ENCODE peak calls at places on chromosome 5, in eight cellular contexts. One of them, this sample, is unnamed.

GRCh38 chr5:168528521-168529360 is at the start of gene FBLL1:
- DNase-seq in transverse colon: no peak
- DNase-seq in epithelial cell of esophagus: peak
- DNase-seq in dorsolateral prefrontal cortex: peak
- DNase-seq in HFF-Myc: peak
- DNase-seq in breast epithelium: no peak
- DNase-seq in tibial nerve: no peak
- DNase-seq in AG09309: no peak
- DNase-seq in this sample: peak

GRCh38 chr5:8829322-8830029 is 716.4 kb downstream of the SEMA5A start:
- DNase-seq in epithelial cell of esophagus: peak
- DNase-seq in HFF-Myc: peak
- DNase-seq in AG09309: peak
- DNase-seq in dorsolateral prefrontal cortex: no peak
- DNase-seq in transverse colon: no peak
- DNase-seq in tibial nerve: no peak
- DNase-seq in breast epithelium: no peak
- DNase-seq in this sample: peak

GRCh38 chr5:646396-647201 is 34.5 kb downstream of the CEP72 start:
- DNase-seq in epithelial cell of esophagus: no peak
- DNase-seq in HFF-Myc: no peak
- DNase-seq in breast epithelium: no peak
- DNase-seq in AG09309: no peak
- DNase-seq in transverse colon: no peak
- DNase-seq in tibial nerve: no peak
- DNase-seq in dorsolateral prefrontal cortex: no peak
- DNase-seq in this sample: no peak

GRCh38 chr5:138490648-138491283 is 25.5 kb downstream of the EGR1 start:
- DNase-seq in tibial nerve: no peak
- DNase-seq in HFF-Myc: no peak
- DNase-seq in dorsolateral prefrontal cortex: no peak
- DNase-seq in transverse colon: no peak
- DNase-seq in breast epithelium: no peak
- DNase-seq in epithelial cell of esophagus: no peak
- DNase-seq in AG09309: no peak
- DNase-seq in this sample: no peak

GRCh38 chr5:139658928-139659667 is 10.9 kb downstream of the CXXC5 start:
- DNase-seq in epithelial cell of esophagus: peak
- DNase-seq in transverse colon: no peak
- DNase-seq in tibial nerve: no peak
- DNase-seq in dorsolateral prefrontal cortex: no peak
- DNase-seq in breast epithelium: no peak
- DNase-seq in HFF-Myc: no peak
- DNase-seq in AG09309: no peak
- DNase-seq in this sample: no peak

GRCh38 chr5:156479864-156480263 is 152.9 kb downstream of the SGCD start:
- DNase-seq in dorsolateral prefrontal cortex: no peak
- DNase-seq in AG09309: peak
- DNase-seq in transverse colon: no peak
- DNase-seq in breast epithelium: no peak
- DNase-seq in epithelial cell of esophagus: peak
- DNase-seq in HFF-Myc: no peak
- DNase-seq in tibial nerve: no peak
- DNase-seq in this sample: no peak

GRCh38 chr5:12848709-12849108 is 944.5 kb upstream of the CTNND2 start:
- DNase-seq in tibial nerve: no peak
- DNase-seq in transverse colon: no peak
- DNase-seq in breast epithelium: no peak
- DNase-seq in AG09309: no peak
- DNase-seq in HFF-Myc: no peak
- DNase-seq in epithelial cell of esophagus: peak
- DNase-seq in dorsolateral prefrontal cortex: no peak
- DNase-seq in this sample: no peak

GRCh38 chr5:129820-130219 is 37.9 kb downstream of the PLEKHG4B start:
- DNase-seq in transverse colon: no peak
- DNase-seq in dorsolateral prefrontal cortex: no peak
- DNase-seq in epithelial cell of esophagus: no peak
- DNase-seq in AG09309: peak
- DNase-seq in HFF-Myc: peak
- DNase-seq in breast epithelium: no peak
- DNase-seq in tibial nerve: no peak
- DNase-seq in this sample: peak

GRCh38 chr5:159316519-159317383 is 13.5 kb downstream of the IL12B start:
- DNase-seq in tibial nerve: no peak
- DNase-seq in breast epithelium: no peak
- DNase-seq in epithelial cell of esophagus: peak
- DNase-seq in AG09309: peak
- DNase-seq in dorsolateral prefrontal cortex: no peak
- DNase-seq in HFF-Myc: peak
- DNase-seq in transverse colon: peak
- DNase-seq in this sample: peak

GRCh38 chr5:111948517-111948916 is 191.5 kb upstream of the NREP start:
- DNase-seq in epithelial cell of esophagus: peak
- DNase-seq in HFF-Myc: peak
- DNase-seq in transverse colon: no peak
- DNase-seq in breast epithelium: no peak
- DNase-seq in dorsolateral prefrontal cortex: no peak
- DNase-seq in AG09309: peak
- DNase-seq in tibial nerve: no peak
- DNase-seq in this sample: peak

GRCh38 chr5:68333649-68334549 is 118.3 kb downstream of the PIK3R1 start:
- DNase-seq in breast epithelium: no peak
- DNase-seq in dorsolateral prefrontal cortex: no peak
- DNase-seq in transverse colon: no peak
- DNase-seq in AG09309: peak
- DNase-seq in tibial nerve: no peak
- DNase-seq in HFF-Myc: peak
- DNase-seq in epithelial cell of esophagus: peak
- DNase-seq in this sample: peak

DNA sequence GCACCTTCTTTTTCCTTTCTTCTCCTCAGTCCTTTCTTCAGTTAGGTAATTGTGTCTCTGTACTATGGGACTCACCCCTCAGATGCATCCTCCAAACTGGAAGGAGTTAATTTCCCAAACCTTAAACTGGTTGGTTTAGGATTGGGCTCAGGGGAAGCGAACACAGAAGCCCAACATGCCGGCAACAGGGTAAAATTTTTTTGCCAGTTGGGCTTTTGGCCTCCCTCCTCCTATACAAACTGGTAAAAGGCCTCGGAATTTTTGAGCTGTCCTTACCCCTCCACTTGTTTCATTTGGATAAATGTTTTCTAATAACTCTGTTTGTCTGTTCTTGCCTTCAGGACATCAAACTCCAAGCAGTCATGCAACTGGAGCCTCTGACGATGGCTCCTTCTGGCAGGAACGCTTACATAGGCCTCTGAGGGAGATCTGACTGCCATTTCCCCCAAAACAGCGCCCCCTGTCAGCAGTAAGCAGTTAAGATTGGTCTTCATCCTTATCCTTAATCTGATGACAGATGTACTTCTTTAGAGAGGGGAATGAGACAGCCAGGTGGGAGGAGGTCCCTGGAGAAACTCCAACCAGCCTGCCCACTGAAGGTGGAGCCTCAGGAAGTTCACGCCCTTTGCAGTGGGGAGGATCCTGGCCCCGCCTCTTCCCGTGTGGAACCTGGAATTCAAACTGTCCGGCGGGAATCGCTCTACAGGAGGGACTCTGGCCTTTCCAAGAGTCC is 57.8 kb upstream of the SPINK5 start:
- DNase-seq in breast epithelium: no peak
- DNase-seq in HFF-Myc: no peak
- DNase-seq in transverse colon: no peak
- DNase-seq in AG09309: no peak
- DNase-seq in tibial nerve: no peak
- DNase-seq in dorsolateral prefrontal cortex: no peak
- DNase-seq in epithelial cell of esophagus: no peak
- DNase-seq in this sample: no peak
- TF ChIP-seq CTCF in breast epithelium: no peak
- TF ChIP-seq CTCF in HFF-Myc: no peak
- TF ChIP-seq CTCF in transverse colon: no peak
- TF ChIP-seq CTCF in AG09309: no peak
- TF ChIP-seq CTCF in tibial nerve: no peak
- TF ChIP-seq CTCF in dorsolateral prefrontal cortex: no peak
- TF ChIP-seq CTCF in epithelial cell of esophagus: no peak
- TF ChIP-seq CTCF in this sample: no peak

GRCh38 chr5:38455797-38456330 is 100.6 kb downstream of the LIFR start:
- DNase-seq in HFF-Myc: no peak
- DNase-seq in AG09309: no peak
- DNase-seq in transverse colon: no peak
- DNase-seq in epithelial cell of esophagus: no peak
- DNase-seq in dorsolateral prefrontal cortex: no peak
- DNase-seq in breast epithelium: no peak
- DNase-seq in tibial nerve: no peak
- DNase-seq in this sample: no peak

GRCh38 chr5:38453921-38454320 is 102.5 kb downstream of the LIFR start:
- DNase-seq in transverse colon: no peak
- DNase-seq in AG09309: no peak
- DNase-seq in tibial nerve: no peak
- DNase-seq in HFF-Myc: no peak
- DNase-seq in breast epithelium: no peak
- DNase-seq in dorsolateral prefrontal cortex: no peak
- DNase-seq in epithelial cell of esophagus: no peak
- DNase-seq in this sample: no peak

GRCh38 chr5:38451372-38451735 is 105.1 kb downstream of the LIFR start:
- DNase-seq in transverse colon: no peak
- DNase-seq in dorsolateral prefrontal cortex: no peak
- DNase-seq in epithelial cell of esophagus: no peak
- DNase-seq in tibial nerve: no peak
- DNase-seq in AG09309: no peak
- DNase-seq in HFF-Myc: no peak
- DNase-seq in breast epithelium: no peak
- DNase-seq in this sample: no peak

GRCh38 chr5:38452201-38452600 is 104.2 kb downstream of the LIFR start:
- DNase-seq in HFF-Myc: no peak
- DNase-seq in tibial nerve: no peak
- DNase-seq in dorsolateral prefrontal cortex: no peak
- DNase-seq in AG09309: no peak
- DNase-seq in breast epithelium: no peak
- DNase-seq in epithelial cell of esophagus: peak
- DNase-seq in transverse colon: no peak
- DNase-seq in this sample: no peak

DNA sequence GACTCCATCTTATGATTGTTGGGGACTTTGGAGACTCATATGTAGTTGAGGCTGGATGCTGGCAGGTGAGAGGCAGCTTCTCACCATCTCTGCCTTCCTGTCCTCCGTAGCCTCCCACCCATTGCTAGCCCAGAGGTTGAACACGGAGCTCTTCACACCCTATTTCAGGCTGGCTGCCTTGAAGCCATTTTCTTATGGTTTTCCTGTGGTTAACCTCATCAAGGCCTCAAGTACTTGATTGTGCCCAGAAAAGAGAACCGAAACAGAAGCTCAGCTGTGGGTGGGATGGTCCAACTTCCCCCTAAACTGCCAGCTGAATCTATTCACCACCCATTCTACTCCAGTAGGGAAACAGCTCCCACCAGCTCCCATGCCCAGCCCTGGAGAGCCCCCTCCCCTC is 102.9 kb downstream of the LIFR start:
- DNase-seq in epithelial cell of esophagus: no peak
- DNase-seq in transverse colon: no peak
- DNase-seq in HFF-Myc: no peak
- DNase-seq in dorsolateral prefrontal cortex: no peak
- DNase-seq in tibial nerve: no peak
- DNase-seq in breast epithelium: no peak
- DNase-seq in AG09309: no peak
- DNase-seq in this sample: no peak
- H3K4me3 ChIP-seq in epithelial cell of esophagus: no peak
- H3K4me3 ChIP-seq in transverse colon: no peak
- H3K4me3 ChIP-seq in HFF-Myc: no peak
- H3K4me3 ChIP-seq in dorsolateral prefrontal cortex: no peak
- H3K4me3 ChIP-seq in tibial nerve: no peak
- H3K4me3 ChIP-seq in breast epithelium: no peak
- H3K4me3 ChIP-seq in AG09309: no peak
- H3K4me3 ChIP-seq in this sample: no peak

DNA sequence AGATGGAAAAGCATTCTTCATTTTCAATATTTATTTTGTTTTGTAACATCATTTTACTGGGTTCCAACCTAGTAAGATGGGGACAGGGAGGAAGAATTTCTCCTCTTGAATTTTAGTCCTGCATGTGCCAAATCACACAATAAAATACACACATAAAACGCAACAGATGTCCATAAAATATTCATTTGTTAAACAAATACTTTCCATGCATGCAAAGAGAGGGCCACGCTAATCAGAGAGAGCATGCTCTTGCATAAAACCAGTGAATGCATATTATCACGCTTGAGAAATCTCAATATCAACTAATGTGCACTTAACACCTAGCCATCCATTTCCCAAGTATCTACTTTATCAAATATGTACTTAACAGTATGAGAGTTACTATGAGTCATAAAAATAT is 212.6 kb upstream of the TARS1 start:
- DNase-seq in tibial nerve: no peak
- DNase-seq in AG09309: peak
- DNase-seq in dorsolateral prefrontal cortex: no peak
- DNase-seq in breast epithelium: no peak
- DNase-seq in transverse colon: no peak
- DNase-seq in HFF-Myc: no peak
- DNase-seq in epithelial cell of esophagus: no peak
- DNase-seq in this sample: no peak
- TF ChIP-seq CTCF in tibial nerve: no peak
- TF ChIP-seq CTCF in AG09309: no peak
- TF ChIP-seq CTCF in dorsolateral prefrontal cortex: no peak
- TF ChIP-seq CTCF in breast epithelium: no peak
- TF ChIP-seq CTCF in transverse colon: no peak
- TF ChIP-seq CTCF in HFF-Myc: no peak
- TF ChIP-seq CTCF in epithelial cell of esophagus: no peak
- TF ChIP-seq CTCF in this sample: no peak

GRCh38 chr5:116361979-116362577 is 212.5 kb downstream of the SEMA6A start:
- DNase-seq in tibial nerve: no peak
- DNase-seq in dorsolateral prefrontal cortex: no peak
- DNase-seq in epithelial cell of esophagus: peak
- DNase-seq in breast epithelium: no peak
- DNase-seq in transverse colon: no peak
- DNase-seq in AG09309: no peak
- DNase-seq in HFF-Myc: no peak
- DNase-seq in this sample: no peak
- H3K4me3 ChIP-seq in tibial nerve: peak
- H3K4me3 ChIP-seq in dorsolateral prefrontal cortex: peak
- H3K4me3 ChIP-seq in epithelial cell of esophagus: peak
- H3K4me3 ChIP-seq in breast epithelium: peak
- H3K4me3 ChIP-seq in transverse colon: no peak
- H3K4me3 ChIP-seq in AG09309: no peak
- H3K4me3 ChIP-seq in HFF-Myc: no peak
- H3K4me3 ChIP-seq in this sample: peak

GRCh38 chr5:15526413-15526812 is 26.4 kb downstream of the FBXL7 start:
- DNase-seq in AG09309: no peak
- DNase-seq in HFF-Myc: no peak
- DNase-seq in breast epithelium: no peak
- DNase-seq in epithelial cell of esophagus: no peak
- DNase-seq in transverse colon: no peak
- DNase-seq in tibial nerve: no peak
- DNase-seq in dorsolateral prefrontal cortex: no peak
- DNase-seq in this sample: no peak
- TF ChIP-seq CTCF in AG09309: no peak
- TF ChIP-seq CTCF in HFF-Myc: no peak
- TF ChIP-seq CTCF in breast epithelium: no peak
- TF ChIP-seq CTCF in epithelial cell of esophagus: no peak
- TF ChIP-seq CTCF in transverse colon: no peak
- TF ChIP-seq CTCF in tibial nerve: peak
- TF ChIP-seq CTCF in dorsolateral prefrontal cortex: peak
- TF ChIP-seq CTCF in this sample: no peak

DNA sequence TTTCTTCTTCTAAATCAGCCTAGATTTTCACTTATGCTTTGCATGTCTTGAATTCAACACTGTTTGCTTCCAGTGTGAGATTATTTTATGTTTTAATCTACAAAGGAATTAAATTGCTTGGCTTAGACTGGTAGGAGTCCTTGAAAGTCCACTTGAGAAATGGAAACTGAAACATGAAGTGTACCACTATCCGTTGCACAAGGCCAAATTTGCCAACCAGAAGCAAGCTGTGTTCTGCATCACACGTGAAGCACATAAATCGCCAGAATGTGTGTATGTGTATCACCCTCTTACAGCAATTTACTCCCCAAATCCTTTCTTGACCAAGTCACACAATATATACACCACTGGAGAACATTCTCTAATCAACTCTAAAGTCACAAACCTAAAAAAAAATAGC is 10.3 kb downstream of the SEMA6A start:
- DNase-seq in transverse colon: no peak
- DNase-seq in tibial nerve: no peak
- DNase-seq in dorsolateral prefrontal cortex: no peak
- DNase-seq in epithelial cell of esophagus: no peak
- DNase-seq in HFF-Myc: no peak
- DNase-seq in AG09309: no peak
- DNase-seq in breast epithelium: no peak
- DNase-seq in this sample: no peak
- H3K4me3 ChIP-seq in transverse colon: no peak
- H3K4me3 ChIP-seq in tibial nerve: no peak
- H3K4me3 ChIP-seq in dorsolateral prefrontal cortex: peak
- H3K4me3 ChIP-seq in epithelial cell of esophagus: no peak
- H3K4me3 ChIP-seq in HFF-Myc: no peak
- H3K4me3 ChIP-seq in AG09309: no peak
- H3K4me3 ChIP-seq in breast epithelium: no peak
- H3K4me3 ChIP-seq in this sample: no peak